ENCODE peak calls at places on chromosomes 13 and 19, in four cellular contexts. H is cardiac fibroblast, W is fibroblast of the aortic adventitia, K is type B pancreatic cell. I is an unnamed sample.
A peak's percentile ranks its signal among the peaks of the same experiment; 100 is the strongest.

GRCh38 chr19:9934132-9934950 is 2.0 kb downstream of the OLFM2 start:
- DNase-seq in H (peak; percentile 82), K (peak; percentile 92), W (peak; percentile 62), I (no peak)

GRCh38 chr19:39409886-39410619 is 2.4 kb upstream of the PLEKHG2 start:
- DNase-seq in W (peak; percentile 65), H (peak; percentile 74), K (no peak), I (peak; percentile 91)

GRCh38 chr13:99289674-99290337 is 17.4 kb downstream of the GPR183 start:
- DNase-seq in W (no peak), K (no peak), H (no peak), I (no peak)

GRCh38 chr19:48928164-48929005 is 5.1 kb upstream of the DHDH start:
- DNase-seq in H (no peak), W (peak; percentile 93), K (no peak), I (peak; percentile 84)

GRCh38 chr13:45707701-45708100 is 5.6 kb downstream of the CBY2 start:
- DNase-seq in K (no peak), W (no peak), H (no peak), I (no peak)

GRCh38 chr13:96214804-96215445 is 125.0 kb downstream of the HS6ST3 start:
- DNase-seq in H (peak; percentile 61), K (no peak), W (peak; percentile 34), I (no peak)

GRCh38 chr13:30864352-30865130 is 41.5 kb upstream of the MEDAG start:
- DNase-seq in W (peak; percentile 96), H (peak; percentile 95), K (no peak), I (peak; percentile 94)

GRCh38 chr19:15702590-15702930 is 25.3 kb upstream of the OR10H2 start:
- DNase-seq in H (peak; percentile 21), K (no peak), W (peak; percentile 7), I (no peak)

GRCh38 chr13:31431722-31432137 is 232.0 kb downstream of the B3GLCT start:
- DNase-seq in W (peak; percentile 77), H (peak; percentile 72), K (no peak), I (peak; percentile 10)

GRCh38 chr13:31970237-31970930 is 61.2 kb upstream of the FRY start:
- DNase-seq in W (peak; percentile 64), K (no peak), H (peak; percentile 91), I (peak; percentile 81)

GRCh38 chr13:105774739-105775460 is 760.6 kb downstream of the EFNB2 start:
- DNase-seq in H (no peak), K (no peak), W (no peak), I (peak; percentile 95)

GRCh38 chr13:54206601-54207000 is 1178.0 kb downstream of the OLFM4 start:
- DNase-seq in H (no peak), K (no peak), W (no peak), I (no peak)

I was measured in fibroblast of lung.